ENCODE peak calls at places on chromosomes 11 and 22, in nine cellular contexts. V, A, L, W, F, G, I, N and R are unnamed samples.

GRCh38 chr11:131773626-131774025 is 403.2 kb downstream of the NTM start:
- DNase-seq in V (no peak), A (no peak), L (no peak), W (no peak), F (no peak), G (no peak), I (no peak), N (no peak), R (no peak)

GRCh38 chr11:128365044-128365443 is 222.3 kb downstream of the ETS1 start:
- DNase-seq in V (no peak), A (no peak), L (peak; percentile 55), W (no peak), F (no peak), G (no peak), I (no peak), N (no peak), R (peak; percentile 16)

GRCh38 chr22:39244496-39245129 is at the start of gene PDGFB:
- DNase-seq in V (no peak), A (peak; percentile 41), L (peak; percentile 65), W (peak; percentile 39), F (no peak), G (no peak), I (no peak), N (no peak), R (no peak)

GRCh38 chr11:13940611-13941256 is 21.8 kb upstream of the SPON1 start:
- DNase-seq in V (no peak), A (no peak), L (no peak), W (no peak), F (no peak), G (no peak), I (no peak), N (no peak), R (no peak)

GRCh38 chr11:63918576-63919171 is 1.7 kb upstream of the RCOR2 start:
- DNase-seq in V (no peak), A (no peak), L (no peak), W (no peak), F (peak; percentile 56), G (no peak), I (no peak), N (no peak), R (no peak)

GRCh38 chr11:44611088-44611487 is 45.6 kb downstream of the CD82 start:
- DNase-seq in V (no peak), A (no peak), L (no peak), W (no peak), F (no peak), G (no peak), I (no peak), N (no peak), R (no peak)

GRCh38 chr11:123093686-123094085 is 31.8 kb upstream of the HSPA8 start:
- DNase-seq in V (no peak), A (no peak), L (no peak), W (no peak), F (no peak), G (no peak), I (no peak), N (no peak), R (no peak)

GRCh38 chr11:96486890-96487633 is 97.2 kb downstream of the JRKL start:
- DNase-seq in V (no peak), A (peak; percentile 59), L (no peak), W (peak; percentile 12), F (no peak), G (no peak), I (peak; percentile 82), N (no peak), R (no peak)

GRCh38 chr11:126997196-126997595 is 3.4 kb downstream of the KIRREL3 start:
- DNase-seq in V (no peak), A (no peak), L (no peak), W (no peak), F (no peak), G (no peak), I (no peak), N (no peak), R (no peak)

GRCh38 chr11:27907534-27907933 is 200.4 kb downstream of the KIF18A start:
- DNase-seq in V (no peak), A (no peak), L (no peak), W (no peak), F (no peak), G (no peak), I (no peak), N (no peak), R (no peak)

GRCh38 chr11:36030707-36031365 is 87.0 kb downstream of the LDLRAD3 start:
- DNase-seq in V (no peak), A (no peak), L (no peak), W (no peak), F (peak; percentile 56), G (no peak), I (no peak), N (no peak), R (peak; percentile 18)

GRCh38 chr22:39908737-39909136 is 7.9 kb downstream of the GRAP2 start:
- DNase-seq in V (no peak), A (no peak), L (no peak), W (no peak), F (no peak), G (no peak), I (no peak), N (no peak), R (no peak)

DNA sequence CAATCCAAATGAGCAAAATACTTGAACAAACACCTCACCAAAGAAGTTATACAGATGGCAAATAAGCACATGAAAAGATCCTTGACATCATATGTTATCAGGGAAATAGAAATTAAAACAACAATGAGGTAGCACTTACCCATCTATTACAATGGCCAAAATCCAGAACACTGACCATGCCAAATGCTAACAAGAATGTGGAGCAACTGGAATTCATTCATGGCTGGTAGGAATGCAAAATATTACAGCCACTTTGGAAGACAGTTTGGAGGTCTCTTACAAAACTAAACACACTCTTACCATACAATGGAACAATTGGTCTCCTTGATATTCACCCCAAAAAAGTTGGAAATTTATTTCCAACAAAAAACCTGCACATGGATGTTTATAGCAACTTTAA is 19.1 kb upstream of the FAM181B start:
- DNase-seq in V (no peak), A (no peak), L (no peak), W (no peak), F (no peak), G (no peak), I (no peak), N (no peak), R (no peak)
- H3K27ac ChIP-seq in V (no peak overlapping the region), A (no peak overlapping the region), L (no peak overlapping the region), W (no peak overlapping the region), F (no peak overlapping the region), G (no peak overlapping the region), I (no peak overlapping the region), N (no peak overlapping the region), R (no peak overlapping the region)

DNA sequence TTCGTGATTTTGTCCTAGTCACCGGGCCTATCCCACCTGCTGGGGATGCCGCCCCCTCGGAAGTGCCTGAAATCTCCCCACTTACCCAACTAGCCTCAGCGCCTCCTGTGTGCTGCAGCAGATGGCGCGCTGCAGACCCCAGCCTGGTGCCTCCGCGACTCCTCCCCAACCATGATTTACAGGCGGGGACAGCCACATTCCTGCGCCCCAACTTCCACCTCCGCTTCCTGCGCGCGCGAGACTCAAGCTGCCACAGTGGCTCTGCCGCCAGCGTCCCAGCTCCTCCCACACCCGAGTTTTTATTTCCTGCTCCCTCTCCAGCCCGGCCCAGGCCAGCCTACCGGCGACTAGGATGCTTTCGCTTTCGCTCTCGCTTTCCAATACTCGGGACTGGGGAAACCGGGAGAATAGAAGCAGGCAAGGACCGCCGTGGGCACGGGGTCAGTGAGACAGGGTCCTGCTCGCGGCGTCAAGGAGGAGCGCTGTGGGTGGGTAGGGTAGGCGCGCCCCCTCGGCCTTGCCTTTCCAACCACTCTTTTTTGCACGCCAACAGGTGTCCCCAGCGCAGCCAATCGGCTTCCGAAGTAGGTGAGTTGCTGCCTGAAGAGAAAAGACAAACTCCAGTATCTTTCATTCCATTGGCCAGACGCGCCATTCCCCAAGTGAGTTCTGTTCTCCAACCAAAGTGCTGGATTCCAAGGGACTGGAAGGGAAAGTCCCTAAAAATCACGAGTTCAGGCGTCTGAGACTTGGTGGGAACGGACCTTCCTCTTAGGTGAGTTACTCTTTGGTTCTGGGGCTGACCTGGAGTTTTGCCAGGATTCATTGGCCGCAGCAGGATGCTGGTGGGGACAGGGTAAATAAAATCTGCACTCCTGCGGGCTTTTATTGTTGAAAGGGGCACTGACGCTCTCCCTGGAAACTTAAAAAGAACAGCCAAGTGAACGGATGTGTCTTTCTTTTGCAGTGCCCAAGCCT is at the start of gene FAM111A:
- DNase-seq in V (peak; percentile 71), A (peak; percentile 93), L (peak; percentile 91), W (peak; percentile 90), F (peak; percentile 84), G (peak; percentile 97), I (peak; percentile 95), N (peak; percentile 94), R (no peak)
- TF ChIP-seq POLR2AphosphoS5 in V (peak; percentile 81), A (peak; percentile 71), L (peak; percentile 77), W (peak; percentile 55), F (peak; percentile 14), G (peak; percentile 95), I (peak; percentile 74), N (peak; percentile 67), R (peak; percentile 15)

GRCh38 chr22:46534901-46535630 is 2.4 kb downstream of the CELSR1 start:
- DNase-seq in V (no peak), A (no peak), L (no peak), W (no peak), F (no peak), G (no peak), I (no peak), N (no peak), R (no peak)

GRCh38 chr22:46535876-46536558 is 1.4 kb downstream of the CELSR1 start:
- DNase-seq in V (no peak), A (no peak), L (no peak), W (no peak), F (no peak), G (no peak), I (no peak), N (no peak), R (no peak)

GRCh38 chr22:46534177-46534776 is 3.1 kb downstream of the CELSR1 start:
- DNase-seq in V (no peak), A (no peak), L (no peak), W (no peak), F (no peak), G (no peak), I (no peak), N (no peak), R (no peak)

GRCh38 chr22:46531776-46532175 is 5.6 kb downstream of the CELSR1 start:
- DNase-seq in V (no peak), A (no peak), L (no peak), W (no peak), F (no peak), G (no peak), I (no peak), N (no peak), R (no peak)

GRCh38 chr22:46533434-46533833 is 4.0 kb downstream of the CELSR1 start:
- DNase-seq in V (no peak), A (no peak), L (no peak), W (peak; percentile 34), F (no peak), G (no peak), I (no peak), N (no peak), R (no peak)
- H3K4me3 ChIP-seq in V (no peak overlapping the region), A (no peak overlapping the region), L (no peak overlapping the region), W (peak overlapping the region; percentile 9), F (no peak overlapping the region), G (no peak overlapping the region), I (no peak overlapping the region), N (peak overlapping the region; percentile 24), R (peak overlapping the region; percentile 37)

DNA sequence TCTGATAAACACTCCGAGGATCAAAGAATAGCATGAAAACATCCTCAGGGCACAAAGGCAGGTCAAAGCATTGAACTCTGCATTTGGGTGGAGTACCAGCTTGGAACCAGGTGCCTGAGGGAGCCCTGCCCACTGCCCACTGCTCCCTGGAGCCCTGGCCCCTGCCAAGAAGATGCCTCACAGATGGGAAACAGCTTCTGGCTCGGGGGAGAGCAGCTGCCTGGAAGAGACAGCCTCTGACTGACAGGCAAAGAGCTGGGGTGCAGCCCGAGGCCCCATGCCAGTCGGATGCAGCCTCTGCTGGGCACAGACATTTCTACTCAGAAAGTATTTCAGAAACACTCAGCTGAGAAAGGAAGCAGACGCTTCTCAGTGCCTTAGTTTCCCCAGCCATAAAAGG is 13.2 kb downstream of the LMO1 start:
- DNase-seq in V (no peak), A (no peak), L (no peak), W (no peak), F (peak; percentile 59), G (peak; percentile 65), I (no peak), N (peak; percentile 31), R (no peak)
- H3K27ac ChIP-seq in V (no peak overlapping the region), A (no peak overlapping the region), L (no peak overlapping the region), W (no peak overlapping the region), F (peak overlapping the region; percentile 79), G (no peak overlapping the region), I (no peak overlapping the region), N (peak overlapping the region; percentile 57), R (no peak overlapping the region)